ENCODE peak calls at places on chromosomes 3 and 15, in six cellular contexts. W is neuronal stem cell, V is IMR-90, T is trophoblast cell, Y is mesenchymal stem cell, C is H1. Q is an unnamed sample.

GRCh38 chr3:38170722-38171121 is 5.4 kb downstream of the OXSR1 start:
- DNase-seq in W (no peak), V (no peak), T (no peak), Y (no peak), C (no peak), Q (no peak)

GRCh38 chr3:80554304-80554703 is 786.5 kb upstream of the ROBO1 start:
- DNase-seq in W (no peak), V (no peak), T (peak; percentile 8), Y (no peak), C (no peak), Q (no peak)

GRCh38 chr3:158434412-158435038 is 136.5 kb upstream of the MLF1 start:
- DNase-seq in W (peak; percentile 58), V (peak; percentile 60), T (peak; percentile 90), Y (peak; percentile 69), C (peak; percentile 59), Q (peak; percentile 45)

GRCh38 chr15:31858026-31858425 is 172.3 kb upstream of the CHRNA7 start:
- DNase-seq in W (no peak), V (no peak), T (no peak), Y (no peak), C (no peak), Q (no peak)

GRCh38 chr15:40108061-40108854 is 421 bp downstream of the BMF start:
- DNase-seq in W (no peak), V (peak; percentile 55), T (peak; percentile 27), Y (peak; percentile 71), C (no peak), Q (no peak)

GRCh38 chr15:99956820-99957641 is 223.8 kb upstream of the LYSMD4 start:
- DNase-seq in W (no peak), V (no peak), T (no peak), Y (no peak), C (peak; percentile 40), Q (no peak)

GRCh38 chr15:77126927-77127326 is 56.0 kb upstream of the TSPAN3 start:
- DNase-seq in W (no peak), V (no peak), T (no peak), Y (no peak), C (no peak), Q (no peak)

GRCh38 chr15:69652906-69653305 is 200.3 kb downstream of the RPLP1 start:
- DNase-seq in W (no peak), V (no peak), T (no peak), Y (no peak), C (no peak), Q (peak; percentile 14)

GRCh38 chr3:156795890-156796451 is 30.2 kb upstream of the LEKR1 start:
- DNase-seq in W (no peak), V (peak; percentile 84), T (no peak), Y (peak; percentile 56), C (no peak), Q (no peak)

GRCh38 chr3:60010778-60011177 is 961.0 kb upstream of the CFAP20DC start:
- DNase-seq in W (no peak), V (no peak), T (no peak), Y (no peak), C (no peak), Q (no peak)

GRCh38 chr3:154181127-154181691 is 60.0 kb downstream of the ARHGEF26 start:
- DNase-seq in W (no peak), V (no peak), T (peak; percentile 61), Y (no peak), C (no peak), Q (no peak)

GRCh38 chr3:14767245-14767593 is 51.5 kb upstream of the FGD5 start:
- DNase-seq in W (no peak), V (no peak), T (no peak), Y (no peak), C (no peak), Q (no peak)

GRCh38 chr3:53227993-53228885 is 27.6 kb downstream of the TKT start:
- DNase-seq in W (no peak), V (no peak), T (no peak), Y (no peak), C (no peak), Q (no peak)

GRCh38 chr3:190597291-190597690 is 83.4 kb downstream of the IL1RAP start:
- DNase-seq in W (no peak), V (no peak), T (peak; percentile 97), Y (no peak), C (no peak), Q (no peak)

GRCh38 chr3:67077656-67078055 is 79.5 kb downstream of the KBTBD8 start:
- DNase-seq in W (no peak), V (peak; percentile 63), T (no peak), Y (no peak), C (no peak), Q (no peak)

GRCh38 chr3:63791974-63792373 is 27.1 kb upstream of the C3orf49 start:
- DNase-seq in W (no peak), V (peak; percentile 53), T (peak; percentile 95), Y (peak; percentile 50), C (no peak), Q (no peak)

GRCh38 chr3:12813967-12814366 is 17.5 kb downstream of the CAND2 start:
- DNase-seq in W (no peak), V (no peak), T (no peak), Y (no peak), C (no peak), Q (no peak)

GRCh38 chr3:12816521-12817340 is 20.3 kb downstream of the CAND2 start:
- DNase-seq in W (no peak), V (no peak), T (no peak), Y (no peak), C (no peak), Q (no peak)

GRCh38 chr3:12815719-12816118 is 19.2 kb downstream of the CAND2 start:
- DNase-seq in W (no peak), V (no peak), T (no peak), Y (no peak), C (no peak), Q (no peak)

GRCh38 chr3:12817341-12817705 is 20.8 kb downstream of the CAND2 start:
- DNase-seq in W (no peak), V (no peak), T (no peak), Y (no peak), C (no peak), Q (no peak)

GRCh38 chr3:12815078-12815477 is 18.6 kb downstream of the CAND2 start:
- DNase-seq in W (no peak), V (no peak), T (no peak), Y (no peak), C (no peak), Q (no peak)
- H2BK120ac ChIP-seq in W (no peak overlapping the region), V (no peak overlapping the region), T (no peak overlapping the region), Y (no peak overlapping the region), C (no peak overlapping the region), Q (no peak overlapping the region)

DNA sequence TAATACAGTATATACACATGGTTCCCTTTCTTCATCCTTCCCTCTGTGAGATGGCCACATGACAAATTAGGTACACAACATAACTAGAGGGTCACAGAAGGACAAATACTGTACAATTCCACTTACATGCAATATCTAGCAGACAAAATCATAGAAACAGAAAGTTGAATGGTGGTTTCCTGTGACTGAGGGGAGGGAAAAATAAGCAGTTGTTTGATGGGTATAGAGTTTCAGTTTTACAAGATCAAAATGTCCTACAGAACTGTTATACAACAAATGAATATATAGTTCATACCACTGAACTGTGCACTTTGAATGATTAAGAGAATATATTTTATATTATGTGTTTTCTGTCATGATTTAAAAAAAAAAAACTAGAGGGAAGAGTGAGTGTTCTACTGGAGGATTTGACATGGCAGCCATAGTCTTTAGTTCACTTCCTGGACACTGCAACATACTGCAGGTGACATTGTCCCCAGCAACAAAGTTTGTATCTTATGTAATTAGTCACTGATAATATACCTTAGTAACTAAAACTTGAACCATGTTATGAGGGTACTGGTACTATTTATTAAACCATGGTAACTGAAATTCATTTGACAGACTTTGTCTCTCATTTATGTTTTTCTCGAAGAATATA is 37.2 kb downstream of the CCDC54 start:
- DNase-seq in W (no peak), V (no peak), T (no peak), Y (no peak), C (no peak), Q (no peak)
- H4K91ac ChIP-seq in W (no peak overlapping the region), V (no peak overlapping the region), T (no peak overlapping the region), Y (no peak overlapping the region), C (no peak overlapping the region), Q (no peak overlapping the region)

GRCh38 chr15:64842986-64843561 is 1.4 kb downstream of the PLEKHO2 start:
- DNase-seq in W (no peak), V (peak; percentile 59), T (peak; percentile 67), Y (peak; percentile 76), C (no peak), Q (no peak)

GRCh38 chr15:64843996-64844395 is 2.3 kb downstream of the PLEKHO2 start:
- DNase-seq in W (no peak), V (no peak), T (no peak), Y (no peak), C (no peak), Q (no peak)

GRCh38 chr15:64841258-64842098 is at the start of gene PLEKHO2:
- DNase-seq in W (peak; percentile 95), V (peak; percentile 92), T (peak; percentile 94), Y (peak; percentile 96), C (peak; percentile 94), Q (peak; percentile 99)

GRCh38 chr15:64844576-64845140 is 2.9 kb downstream of the PLEKHO2 start:
- DNase-seq in W (no peak), V (no peak), T (no peak), Y (no peak), C (no peak), Q (peak; percentile 24)

GRCh38 chr15:64842099-64842940 is 605 bp downstream of the PLEKHO2 start:
- DNase-seq in W (no peak), V (peak; percentile 24), T (peak; percentile 35), Y (peak; percentile 53), C (no peak), Q (no peak)
- H3K23ac ChIP-seq in W (peak overlapping the region; percentile 66), V (peak overlapping the region; percentile 94), T (no peak overlapping the region), Y (peak overlapping the region; percentile 37), C (no peak overlapping the region), Q (no peak overlapping the region)

GRCh38 chr15:95138604-95139270 is 907.4 kb downstream of the MCTP2 start:
- DNase-seq in W (no peak), V (no peak), T (peak; percentile 24), Y (no peak), C (no peak), Q (no peak)

GRCh38 chr15:95132774-95133173 is 901.4 kb downstream of the MCTP2 start:
- DNase-seq in W (no peak), V (peak; percentile 88), T (peak; percentile 67), Y (peak; percentile 62), C (no peak), Q (no peak)

GRCh38 chr15:95129589-95129988 is 898.2 kb downstream of the MCTP2 start:
- DNase-seq in W (no peak), V (peak; percentile 67), T (no peak), Y (peak; percentile 69), C (no peak), Q (no peak)

GRCh38 chr15:95131071-95131683 is 899.8 kb downstream of the MCTP2 start:
- DNase-seq in W (no peak), V (no peak), T (no peak), Y (no peak), C (no peak), Q (no peak)

DNA sequence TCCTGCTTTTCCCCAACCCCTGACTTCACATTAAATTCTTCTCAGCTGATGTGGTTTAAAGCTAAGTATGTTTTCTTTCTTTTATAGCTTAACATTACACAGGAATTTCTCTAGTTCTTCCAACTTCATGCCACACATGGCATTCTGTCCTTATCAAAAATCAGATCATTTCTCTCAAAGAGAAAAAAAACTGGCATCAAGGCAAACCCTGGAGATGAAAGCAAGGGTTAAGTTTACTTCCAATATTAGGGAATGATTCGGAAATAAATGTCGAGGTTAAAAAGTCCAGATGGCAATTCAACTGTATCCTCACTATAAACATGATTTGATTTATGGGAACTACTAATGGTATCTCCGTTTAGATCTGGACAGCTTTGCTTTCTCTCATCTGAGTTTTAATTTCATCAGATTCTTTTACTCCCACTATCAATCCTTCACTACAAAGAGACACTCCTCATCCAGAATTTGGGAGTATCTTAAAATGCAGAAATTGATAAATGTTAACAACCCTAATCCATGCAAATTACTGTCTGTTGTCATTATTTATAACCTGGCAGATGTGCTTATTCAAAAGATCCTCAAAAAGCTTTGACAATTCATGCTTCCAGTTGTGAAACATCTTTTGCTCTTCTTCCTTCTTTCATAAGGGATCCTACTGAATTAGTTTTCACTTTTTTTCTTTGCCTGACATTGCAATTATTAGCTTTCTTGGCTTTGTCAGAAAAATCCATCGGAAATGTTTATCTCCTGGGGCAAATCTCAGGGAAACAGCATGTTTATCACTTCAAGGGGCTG is 903.1 kb downstream of the MCTP2 start:
- DNase-seq in W (no peak), V (peak; percentile 10), T (no peak), Y (peak; percentile 73), C (no peak), Q (no peak)
- H2BK120ac ChIP-seq in W (no peak overlapping the region), V (no peak overlapping the region), T (no peak overlapping the region), Y (peak overlapping the region; percentile 87), C (no peak overlapping the region), Q (no peak overlapping the region)

Q was measured in H9.